ENCODE peak calls at places on chromosomes 7 and 10, in seven cellular contexts. One of them, this sample, is unnamed.

GRCh38 chr7:27424749-27425148 is 182.1 kb downstream of the EVX1 start:
- DNase-seq in K562: no peak
- DNase-seq in HepG2: no peak
- DNase-seq in GM12891: no peak
- DNase-seq in H1: no peak
- DNase-seq in SK-N-SH: no peak
- DNase-seq in GM12878: no peak
- DNase-seq in this sample: no peak

GRCh38 chr7:1076184-1077072 is 11.5 kb upstream of the GPER1 start:
- DNase-seq in K562: no peak
- DNase-seq in HepG2: no peak
- DNase-seq in GM12891: no peak
- DNase-seq in H1: no peak
- DNase-seq in SK-N-SH: no peak
- DNase-seq in GM12878: no peak
- DNase-seq in this sample: no peak

GRCh38 chr10:99266383-99266782 is 30.7 kb upstream of the HPSE2 start:
- DNase-seq in K562: no peak
- DNase-seq in HepG2: no peak
- DNase-seq in GM12891: no peak
- DNase-seq in H1: no peak
- DNase-seq in SK-N-SH: no peak
- DNase-seq in GM12878: no peak
- DNase-seq in this sample: no peak

GRCh38 chr10:33325929-33326328 is 8.5 kb downstream of the NRP1 start:
- DNase-seq in K562: no peak
- DNase-seq in HepG2: no peak
- DNase-seq in GM12891: no peak
- DNase-seq in H1: no peak
- DNase-seq in SK-N-SH: no peak
- DNase-seq in GM12878: no peak
- DNase-seq in this sample: no peak

GRCh38 chr7:124940306-124940705 is 10.7 kb upstream of the POT1 start:
- DNase-seq in K562: no peak
- DNase-seq in HepG2: no peak
- DNase-seq in GM12891: no peak
- DNase-seq in H1: no peak
- DNase-seq in SK-N-SH: no peak
- DNase-seq in GM12878: no peak
- DNase-seq in this sample: no peak

GRCh38 chr7:143012001-143012400 is 14.9 kb downstream of the OR9A2 start:
- DNase-seq in K562: no peak
- DNase-seq in HepG2: no peak
- DNase-seq in GM12891: no peak
- DNase-seq in H1: no peak
- DNase-seq in SK-N-SH: no peak
- DNase-seq in GM12878: no peak
- DNase-seq in this sample: no peak

GRCh38 chr7:128041203-128041602 is 10.0 kb upstream of the LRRC4 start:
- DNase-seq in K562: no peak
- DNase-seq in HepG2: no peak
- DNase-seq in GM12891: no peak
- DNase-seq in H1: no peak
- DNase-seq in SK-N-SH: no peak
- DNase-seq in GM12878: no peak
- DNase-seq in this sample: no peak

GRCh38 chr7:127844707-127845331 is 186.4 kb downstream of the LRRC4 start:
- DNase-seq in K562: peak; percentile 62
- DNase-seq in HepG2: no peak
- DNase-seq in GM12891: no peak
- DNase-seq in H1: no peak
- DNase-seq in SK-N-SH: no peak
- DNase-seq in GM12878: no peak
- DNase-seq in this sample: no peak

GRCh38 chr10:94639902-94640301 is 43.6 kb upstream of the CYP2C18 start:
- DNase-seq in K562: no peak
- DNase-seq in HepG2: no peak
- DNase-seq in GM12891: no peak
- DNase-seq in H1: peak; percentile 13
- DNase-seq in SK-N-SH: no peak
- DNase-seq in GM12878: no peak
- DNase-seq in this sample: no peak

GRCh38 chr10:73905256-73906018 is 5.5 kb upstream of the PLAU start:
- DNase-seq in K562: no peak
- DNase-seq in HepG2: no peak
- DNase-seq in GM12891: no peak
- DNase-seq in H1: no peak
- DNase-seq in SK-N-SH: no peak
- DNase-seq in GM12878: no peak
- DNase-seq in this sample: no peak

GRCh38 chr10:44293842-44294241 is 91.1 kb downstream of the CXCL12 start:
- DNase-seq in K562: no peak
- DNase-seq in HepG2: peak; percentile 9
- DNase-seq in GM12891: no peak
- DNase-seq in H1: no peak
- DNase-seq in SK-N-SH: no peak
- DNase-seq in GM12878: no peak
- DNase-seq in this sample: no peak

GRCh38 chr10:36602374-36602773 is 523.0 kb upstream of the ANKRD30A start:
- DNase-seq in K562: no peak
- DNase-seq in HepG2: no peak
- DNase-seq in GM12891: no peak
- DNase-seq in H1: no peak
- DNase-seq in SK-N-SH: no peak
- DNase-seq in GM12878: no peak
- DNase-seq in this sample: no peak
- TF ChIP-seq TAF1 in K562: no peak
- TF ChIP-seq TAF1 in HepG2: no peak
- TF ChIP-seq TAF1 in GM12891: no peak
- TF ChIP-seq TAF1 in H1: no peak
- TF ChIP-seq TAF1 in SK-N-SH: no peak
- TF ChIP-seq TAF1 in GM12878: no peak
- TF ChIP-seq TAF1 in this sample: no peak

GRCh38 chr10:70886921-70887665 is 1.3 kb downstream of the PCBD1 start:
- DNase-seq in K562: no peak
- DNase-seq in HepG2: no peak
- DNase-seq in GM12891: no peak
- DNase-seq in H1: no peak
- DNase-seq in SK-N-SH: no peak
- DNase-seq in GM12878: no peak
- DNase-seq in this sample: no peak

GRCh38 chr10:70890917-70891431 is 2.6 kb upstream of the PCBD1 start:
- DNase-seq in K562: peak; percentile 64
- DNase-seq in HepG2: peak; percentile 75
- DNase-seq in GM12891: no peak
- DNase-seq in H1: no peak
- DNase-seq in SK-N-SH: peak; percentile 88
- DNase-seq in GM12878: no peak
- DNase-seq in this sample: no peak

GRCh38 chr10:70887804-70888800 is at the start of gene PCBD1:
- DNase-seq in K562: peak; percentile 83
- DNase-seq in HepG2: peak; percentile 74
- DNase-seq in GM12891: peak; percentile 80
- DNase-seq in H1: no peak
- DNase-seq in SK-N-SH: peak; percentile 88
- DNase-seq in GM12878: no peak
- DNase-seq in this sample: peak; percentile 72

GRCh38 chr10:70891636-70892035 is 3.3 kb upstream of the PCBD1 start:
- DNase-seq in K562: no peak
- DNase-seq in HepG2: no peak
- DNase-seq in GM12891: no peak
- DNase-seq in H1: no peak
- DNase-seq in SK-N-SH: no peak
- DNase-seq in GM12878: no peak
- DNase-seq in this sample: no peak

GRCh38 chr10:70889291-70889690 is 926 bp upstream of the PCBD1 start:
- DNase-seq in K562: no peak
- DNase-seq in HepG2: no peak
- DNase-seq in GM12891: no peak
- DNase-seq in H1: no peak
- DNase-seq in SK-N-SH: no peak
- DNase-seq in GM12878: no peak
- DNase-seq in this sample: no peak
- TF ChIP-seq TAF1 in K562: no peak
- TF ChIP-seq TAF1 in HepG2: no peak
- TF ChIP-seq TAF1 in GM12891: no peak
- TF ChIP-seq TAF1 in H1: no peak
- TF ChIP-seq TAF1 in SK-N-SH: no peak
- TF ChIP-seq TAF1 in GM12878: no peak
- TF ChIP-seq TAF1 in this sample: no peak

GRCh38 chr10:86100581-86101061 is 266.0 kb downstream of the GRID1 start:
- DNase-seq in K562: no peak
- DNase-seq in HepG2: peak; percentile 23
- DNase-seq in GM12891: peak; percentile 32
- DNase-seq in H1: no peak
- DNase-seq in SK-N-SH: peak; percentile 58
- DNase-seq in GM12878: no peak
- DNase-seq in this sample: no peak
- TF ChIP-seq TAF1 in K562: no peak
- TF ChIP-seq TAF1 in HepG2: no peak
- TF ChIP-seq TAF1 in GM12891: no peak
- TF ChIP-seq TAF1 in H1: no peak
- TF ChIP-seq TAF1 in SK-N-SH: no peak
- TF ChIP-seq TAF1 in GM12878: no peak
- TF ChIP-seq TAF1 in this sample: no peak

GRCh38 chr10:4391683-4392082 is 434.3 kb upstream of the AKR1E2 start:
- DNase-seq in K562: no peak
- DNase-seq in HepG2: no peak
- DNase-seq in GM12891: no peak
- DNase-seq in H1: peak; percentile 19
- DNase-seq in SK-N-SH: no peak
- DNase-seq in GM12878: no peak
- DNase-seq in this sample: no peak
- TF ChIP-seq TAF1 in K562: no peak
- TF ChIP-seq TAF1 in HepG2: no peak
- TF ChIP-seq TAF1 in GM12891: no peak
- TF ChIP-seq TAF1 in H1: no peak
- TF ChIP-seq TAF1 in SK-N-SH: no peak
- TF ChIP-seq TAF1 in GM12878: no peak
- TF ChIP-seq TAF1 in this sample: no peak

GRCh38 chr10:106181491-106181890 is 983.0 kb downstream of the SORCS1 start:
- DNase-seq in K562: no peak
- DNase-seq in HepG2: no peak
- DNase-seq in GM12891: no peak
- DNase-seq in H1: no peak
- DNase-seq in SK-N-SH: no peak
- DNase-seq in GM12878: no peak
- DNase-seq in this sample: no peak

GRCh38 chr10:106173838-106174237 is 990.7 kb downstream of the SORCS1 start:
- DNase-seq in K562: no peak
- DNase-seq in HepG2: no peak
- DNase-seq in GM12891: no peak
- DNase-seq in H1: no peak
- DNase-seq in SK-N-SH: no peak
- DNase-seq in GM12878: no peak
- DNase-seq in this sample: no peak

GRCh38 chr10:106175760-106176377 is 988.6 kb downstream of the SORCS1 start:
- DNase-seq in K562: no peak
- DNase-seq in HepG2: no peak
- DNase-seq in GM12891: no peak
- DNase-seq in H1: no peak
- DNase-seq in SK-N-SH: no peak
- DNase-seq in GM12878: no peak
- DNase-seq in this sample: no peak
- TF ChIP-seq TAF1 in K562: no peak
- TF ChIP-seq TAF1 in HepG2: no peak
- TF ChIP-seq TAF1 in GM12891: no peak
- TF ChIP-seq TAF1 in H1: no peak
- TF ChIP-seq TAF1 in SK-N-SH: no peak
- TF ChIP-seq TAF1 in GM12878: no peak
- TF ChIP-seq TAF1 in this sample: no peak

This sample was measured in GM12892.